ENCODE peak calls at places on chromosomes 1 and 21, in six cellular contexts. A, C, D, F, G and H are unnamed samples.

GRCh38 chr21:43645414-43645891 is 13.8 kb downstream of the HSF2BP start:
- DNase-seq in A (no peak), C (peak; percentile 76), D (peak; percentile 82), F (peak; percentile 86), G (peak; percentile 31), H (peak; percentile 87)

GRCh38 chr1:1677718-1678580 is 14.6 kb downstream of the SLC35E2B start:
- DNase-seq in A (no peak), C (peak; percentile 95), D (peak; percentile 60), F (peak; percentile 8), G (no peak), H (no peak)

GRCh38 chr1:29630756-29631155 is 394.4 kb downstream of the PTPRU start:
- DNase-seq in A (no peak), C (no peak), D (no peak), F (no peak), G (no peak), H (no peak)

GRCh38 chr21:28867401-28867800 is 125.3 kb downstream of the LTN1 start:
- DNase-seq in A (no peak), C (no peak), D (no peak), F (no peak), G (no peak), H (no peak)

GRCh38 chr21:36548866-36549265 is 68.9 kb upstream of the CLDN14 start:
- DNase-seq in A (no peak), C (no peak), D (no peak), F (no peak), G (no peak), H (no peak)

GRCh38 chr1:22529901-22530621 is 33.2 kb upstream of the EPHA8 start:
- DNase-seq in A (no peak), C (no peak), D (peak; percentile 84), F (no peak), G (peak; percentile 15), H (no peak)

GRCh38 chr21:41479686-41480085 is 28.3 kb downstream of the TMPRSS2 start:
- DNase-seq in A (no peak), C (no peak), D (no peak), F (no peak), G (no peak), H (no peak)

GRCh38 chr1:234926574-234927311 is 201.9 kb downstream of the TOMM20 start:
- DNase-seq in A (no peak), C (peak; percentile 92), D (peak; percentile 64), F (no peak), G (no peak), H (peak; percentile 85)

GRCh38 chr1:54353959-54354358 is 52.2 kb downstream of the SSBP3 start:
- DNase-seq in A (no peak), C (no peak), D (no peak), F (no peak), G (no peak), H (no peak)

GRCh38 chr1:225694151-225694603 is 41.3 kb upstream of the ENAH start:
- DNase-seq in A (no peak), C (no peak), D (peak; percentile 61), F (peak; percentile 84), G (peak; percentile 77), H (peak; percentile 8)

GRCh38 chr1:169271094-169271493 is 96.5 kb downstream of the NME7 start:
- DNase-seq in A (no peak), C (no peak), D (no peak), F (peak; percentile 5), G (no peak), H (no peak)

GRCh38 chr1:42962641-42963377 is 4.1 kb upstream of the SLC2A1 start:
- DNase-seq in A (no peak), C (no peak), D (peak; percentile 96), F (peak; percentile 78), G (no peak), H (peak; percentile 65)

GRCh38 chr1:149936992-149937705 is 470 bp upstream of the MTMR11 start:
- DNase-seq in A (no peak), C (peak; percentile 16), D (no peak), F (peak; percentile 80), G (peak; percentile 30), H (no peak)

GRCh38 chr1:184973308-184974085 is 811 bp downstream of the NIBAN1 start:
- DNase-seq in A (no peak), C (peak; percentile 87), D (peak; percentile 77), F (peak; percentile 60), G (peak; percentile 65), H (peak; percentile 29)

DNA sequence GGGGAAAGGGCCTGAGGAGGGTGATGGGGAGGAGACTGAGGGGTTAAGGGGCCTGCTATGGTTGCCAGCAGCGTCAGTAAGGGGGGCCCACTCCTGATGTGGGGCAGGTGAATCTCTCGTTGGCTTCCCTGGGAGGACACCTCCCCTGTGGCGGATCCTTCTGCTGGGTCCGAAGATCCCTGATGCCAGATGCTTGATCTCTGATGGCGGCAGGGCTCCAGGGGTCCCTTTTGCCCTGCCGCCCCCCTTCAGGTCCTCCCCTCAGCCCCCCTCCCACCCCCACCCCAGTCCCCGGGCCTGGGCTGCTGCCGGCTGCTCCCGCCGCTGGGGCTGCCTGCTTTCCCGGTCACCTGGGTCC is 219 bp downstream of the CELF3 start:
- DNase-seq in A (no peak), C (no peak), D (no peak), F (no peak), G (no peak), H (no peak)
- H3K4me3 ChIP-seq in A (no peak overlapping the region), C (no peak overlapping the region), D (no peak overlapping the region), F (no peak overlapping the region), G (no peak overlapping the region), H (no peak overlapping the region)

DNA sequence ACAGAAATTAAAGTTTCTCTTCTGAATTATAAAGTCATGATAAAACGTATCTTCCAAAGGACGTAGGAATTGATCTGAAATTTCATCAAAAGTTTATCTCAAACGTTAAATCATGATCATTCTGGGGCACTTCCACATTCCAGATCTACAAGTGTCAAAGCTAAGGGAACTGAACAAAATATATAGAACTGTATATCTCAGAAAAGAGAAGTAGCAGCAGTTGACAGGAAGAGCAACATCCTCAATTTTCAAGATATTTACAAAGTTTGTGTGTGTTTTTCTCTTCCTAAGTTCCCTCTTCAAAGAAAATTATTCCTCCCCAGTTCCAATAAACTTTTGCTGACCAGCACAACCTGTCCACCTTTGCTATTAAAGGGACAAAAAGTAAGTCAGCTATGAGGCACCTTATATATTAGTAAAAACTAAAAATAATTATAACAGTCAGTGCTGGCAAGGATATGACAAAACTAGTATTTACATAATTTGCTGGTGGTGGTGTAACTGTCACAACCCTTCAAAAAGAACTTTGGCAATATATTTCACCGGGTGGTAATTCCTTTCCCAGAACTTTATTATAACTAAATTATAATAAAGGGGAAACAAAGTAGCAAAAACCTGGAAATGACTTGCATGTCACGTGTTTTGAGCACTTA is 38.5 kb upstream of the EYA3 start:
- DNase-seq in A (no peak), C (no peak), D (no peak), F (no peak), G (no peak), H (no peak)
- TF ChIP-seq CTCF in A (no peak), C (no peak), D (no peak), F (no peak), G (no peak), H (no peak)

GRCh38 chr1:241453732-241454131 is 65.8 kb downstream of the FH start:
- DNase-seq in A (no peak), C (no peak), D (no peak), F (no peak), G (no peak), H (no peak)

GRCh38 chr1:241460098-241460873 is 59.3 kb downstream of the FH start:
- DNase-seq in A (no peak), C (no peak), D (no peak), F (no peak), G (no peak), H (no peak)

GRCh38 chr1:241459186-241459802 is 60.3 kb downstream of the FH start:
- DNase-seq in A (no peak), C (no peak), D (no peak), F (no peak), G (no peak), H (no peak)

GRCh38 chr1:241456743-241457142 is 62.8 kb downstream of the FH start:
- DNase-seq in A (no peak), C (no peak), D (no peak), F (no peak), G (no peak), H (no peak)

DNA sequence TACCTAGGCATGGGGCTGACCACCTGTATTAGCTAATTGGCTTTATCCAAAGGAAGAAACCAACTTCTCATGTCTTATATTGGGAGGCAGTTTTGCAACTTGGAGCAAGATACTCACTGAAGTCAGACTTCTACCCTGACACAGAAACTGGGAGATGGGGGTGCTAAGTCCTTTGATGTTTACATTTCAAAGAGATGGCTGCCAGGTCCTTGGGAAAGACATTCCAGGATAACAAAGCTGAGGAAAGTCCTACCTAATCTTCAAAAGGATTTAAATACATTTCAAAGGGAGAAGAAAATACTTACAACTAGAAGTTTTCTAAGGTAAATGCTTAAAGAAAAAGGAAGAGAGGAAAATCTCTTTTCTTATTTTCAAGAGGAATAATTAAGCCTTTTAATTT is 62.1 kb downstream of the FH start:
- DNase-seq in A (no peak), C (no peak), D (no peak), F (no peak), G (no peak), H (no peak)
- H3K4me3 ChIP-seq in A (no peak overlapping the region), C (no peak overlapping the region), D (no peak overlapping the region), F (no peak overlapping the region), G (no peak overlapping the region), H (no peak overlapping the region)

DNA sequence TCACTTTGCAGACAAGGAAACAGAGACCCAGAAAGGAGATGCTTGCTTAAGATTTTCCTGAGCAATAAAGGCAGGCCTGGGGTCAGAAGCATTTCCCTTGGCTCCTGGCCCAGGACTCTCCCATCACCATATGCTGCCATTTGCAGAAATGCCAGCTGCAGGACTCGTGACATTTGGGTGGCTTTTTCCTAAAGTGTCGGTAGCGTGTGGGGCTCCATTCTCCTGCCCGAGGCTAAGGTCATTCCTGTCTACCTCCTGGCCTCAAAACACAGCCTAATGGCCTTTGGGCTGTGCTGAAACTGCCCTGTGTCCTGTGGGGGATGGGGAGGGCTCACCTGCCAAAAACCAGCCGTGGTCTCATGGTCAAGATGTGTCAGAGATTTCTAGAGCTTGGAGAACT is 216.1 kb upstream of the EDN2 start:
- DNase-seq in A (no peak), C (no peak), D (no peak), F (no peak), G (no peak), H (no peak)
- TF ChIP-seq CTCF in A (no peak), C (no peak), D (no peak), F (no peak), G (no peak), H (no peak)